ENCODE peak calls at places on chromosomes 2 and 18, in four cellular contexts. U is heart right ventricle; F is activated T-cell treated with anti-CD3 and anti-CD28 coated beads, Interleukin-2, amount 50 U/mL, for 72 hours; O is left cardiac atrium. R is an unnamed sample.

GRCh38 chr2:44130441-44130840 is 38.2 kb upstream of the PPM1B start:
- DNase-seq in U (no peak), F (no peak), O (no peak), R (no peak)

GRCh38 chr2:12168354-12169059 is 422.1 kb downstream of the LPIN1 start:
- DNase-seq in U (no peak), F (no peak), O (no peak), R (no peak)

GRCh38 chr2:241637233-241638062 is at the start of gene ATG4B:
- DNase-seq in U (peak; percentile 85), F (peak; percentile 85), O (peak; percentile 90), R (peak; percentile 43)

GRCh38 chr2:217903859-217904613 is 98.8 kb downstream of the TNS1 start:
- DNase-seq in U (peak; percentile 91), F (no peak), O (peak; percentile 90), R (no peak)

GRCh38 chr18:57789105-57789504 is 14.0 kb downstream of the ATP8B1 start:
- DNase-seq in U (no peak), F (no peak), O (no peak), R (no peak)

GRCh38 chr2:186827862-186828492 is 21.0 kb downstream of the ZSWIM2 start:
- DNase-seq in U (no peak), F (no peak), O (no peak), R (no peak)

GRCh38 chr2:172101008-172101706 is 1.5 kb downstream of the DLX2 start:
- DNase-seq in U (no peak), F (no peak), O (no peak), R (no peak)

GRCh38 chr2:109452318-109453305 is 161.2 kb downstream of the SEPTIN10 start:
- DNase-seq in U (no peak), F (no peak), O (no peak), R (no peak)

GRCh38 chr2:191951832-191952231 is 104.9 kb upstream of the CAVIN2 start:
- DNase-seq in U (no peak), F (no peak), O (peak; percentile 23), R (no peak)

GRCh38 chr2:25311866-25312575 is 29.7 kb downstream of the DNMT3A start:
- DNase-seq in U (no peak), F (no peak), O (no peak), R (no peak)

GRCh38 chr2:210034087-210034683 is 31.7 kb downstream of the RPE start:
- DNase-seq in U (no peak), F (no peak), O (no peak), R (no peak)

GRCh38 chr2:100142393-100142792 is at the start of gene AFF3:
- DNase-seq in U (peak; percentile 11), F (peak; percentile 85), O (no peak), R (no peak)

GRCh38 chr2:181438298-181438697 is 18.9 kb upstream of the ITGA4 start:
- DNase-seq in U (no peak), F (no peak), O (no peak), R (no peak)

GRCh38 chr2:177072069-177072468 is 140.5 kb upstream of the HNRNPA3 start:
- DNase-seq in U (no peak), F (no peak), O (no peak), R (no peak)

GRCh38 chr2:217666338-217666737 is 336.5 kb downstream of the TNS1 start:
- DNase-seq in U (no peak), F (peak; percentile 32), O (no peak), R (no peak)

GRCh38 chr2:233350708-233351107 is 3.6 kb upstream of the DGKD start:
- DNase-seq in U (no peak), F (peak; percentile 26), O (peak; percentile 37), R (peak; percentile 74)

GRCh38 chr18:31057917-31058316 is 15.4 kb upstream of the DSC3 start:
- DNase-seq in U (no peak), F (no peak), O (no peak), R (no peak)

GRCh38 chr2:63775191-63775590 is 66.5 kb upstream of the UGP2 start:
- DNase-seq in U (no peak), F (no peak), O (no peak), R (no peak)

GRCh38 chr18:58338961-58339722 is 289.7 kb downstream of the ALPK2 start:
- DNase-seq in U (no peak), F (no peak), O (peak; percentile 36), R (no peak)

GRCh38 chr18:74518456-74519315 is 15.6 kb upstream of the CNDP1 start:
- DNase-seq in U (no peak), F (no peak), O (no peak), R (no peak)

GRCh38 chr18:77985486-77985885 is 735.8 kb downstream of the GALR1 start:
- DNase-seq in U (no peak), F (no peak), O (no peak), R (no peak)

GRCh38 chr2:26540306-26540705 is 62.4 kb upstream of the OTOF start:
- DNase-seq in U (no peak), F (no peak), O (no peak), R (no peak)

GRCh38 chr2:205835251-205835900 is 153.1 kb downstream of the NRP2 start:
- DNase-seq in U (no peak), F (no peak), O (no peak), R (no peak)

GRCh38 chr2:48849770-48850169 is 94.2 kb upstream of the LHCGR start:
- DNase-seq in U (no peak), F (no peak), O (no peak), R (no peak)

GRCh38 chr18:55983433-55983832 is 395.4 kb upstream of the TCF4 start:
- DNase-seq in U (peak; percentile 33), F (no peak), O (no peak), R (peak; percentile 44)

GRCh38 chr2:241142593-241142992 is 6.7 kb downstream of the PASK start:
- DNase-seq in U (no peak), F (no peak), O (no peak), R (no peak)

GRCh38 chr2:109460553-109461324 is 153.0 kb downstream of the SEPTIN10 start:
- DNase-seq in U (no peak), F (no peak), O (no peak), R (no peak)

GRCh38 chr2:25920786-25921390 is 42.6 kb upstream of the ASXL2 start:
- DNase-seq in U (no peak), F (no peak), O (no peak), R (no peak)

GRCh38 chr18:9025104-9025838 is 77.2 kb upstream of the NDUFV2 start:
- DNase-seq in U (no peak), F (no peak), O (no peak), R (no peak)

GRCh38 chr18:36583155-36583745 is 245.6 kb downstream of the TPGS2 start:
- DNase-seq in U (no peak), F (no peak), O (no peak), R (no peak)

GRCh38 chr18:21484851-21485636 is 115.5 kb downstream of the ESCO1 start:
- DNase-seq in U (no peak), F (no peak), O (no peak), R (no peak)

GRCh38 chr18:79166702-79167101 is 97.5 kb downstream of the ATP9B start:
- DNase-seq in U (no peak), F (no peak), O (no peak), R (no peak)

GRCh38 chr18:45326505-45326904 is 288.8 kb upstream of the SLC14A2 start:
- DNase-seq in U (no peak), F (no peak), O (no peak), R (no peak)

R was measured in HFF-Myc.